ENCODE peak calls at places on chromosomes 6 and 20, in ten cellular contexts. N is stimulated activated CD4-positive, alpha-beta T cell treated with anti-CD3 and anti-CD28 coated beads, Interleukin-4, amount 100 ng/mL, for 48 hours; F is NCI-H2171 treated with DMSO at 0.1 percent for 48 hours; E is RPMI8226; G is NCI-H1105 treated with DMSO at 0.1 percent for 48 hours; M is GM13976; V is right cardiac atrium; P is naive thymus-derived CD8-positive, alpha-beta T cell; I is ovary; D is left colon. W is an unnamed sample.

GRCh38 chr20:50366270-50367103 is 143.7 kb upstream of the PTPN1 start:
- DNase-seq in N (no peak), F (peak; percentile 96), E (peak; percentile 93), G (peak; percentile 98), M (no peak), V (peak; percentile 65), P (no peak), I (peak; percentile 58), D (peak; percentile 93), W (no peak)

GRCh38 chr6:16346831-16347230 is 108.4 kb downstream of the GMPR start:
- DNase-seq in N (no peak), F (no peak), E (no peak), G (no peak), M (no peak), V (no peak), P (no peak), I (no peak), D (no peak), W (no peak)

GRCh38 chr20:34324541-34324940 is 21.4 kb upstream of the AHCY start:
- DNase-seq in N (no peak), F (no peak), E (no peak), G (no peak), M (no peak), V (no peak), P (no peak), I (no peak), D (no peak), W (no peak)

GRCh38 chr6:98794306-98794852 is 40.0 kb upstream of the POU3F2 start:
- DNase-seq in N (no peak), F (no peak), E (no peak), G (no peak), M (no peak), V (no peak), P (no peak), I (no peak), D (no peak), W (no peak)

GRCh38 chr20:53448426-53448825 is 145.2 kb downstream of the ZNF217 start:
- DNase-seq in N (no peak), F (no peak), E (no peak), G (no peak), M (no peak), V (no peak), P (no peak), I (no peak), D (no peak), W (no peak)

GRCh38 chr6:1757133-1757532 is 147.4 kb downstream of the FOXC1 start:
- DNase-seq in N (no peak), F (peak; percentile 31), E (no peak), G (peak; percentile 97), M (no peak), V (no peak), P (no peak), I (no peak), D (no peak), W (no peak)

GRCh38 chr6:27986928-27987725 is 30.1 kb downstream of the OR2B6 start:
- DNase-seq in N (no peak), F (no peak), E (no peak), G (no peak), M (no peak), V (no peak), P (no peak), I (no peak), D (no peak), W (no peak)

GRCh38 chr6:161366301-161366953 is 92.6 kb upstream of the AGPAT4 start:
- DNase-seq in N (no peak), F (no peak), E (peak; percentile 41), G (no peak), M (no peak), V (no peak), P (no peak), I (no peak), D (no peak), W (no peak)

GRCh38 chr6:87899499-87900147 is 148.0 kb upstream of the SPACA1 start:
- DNase-seq in N (no peak), F (no peak), E (no peak), G (no peak), M (no peak), V (no peak), P (no peak), I (no peak), D (no peak), W (no peak)

GRCh38 chr20:49914310-49915117 is 815 bp downstream of the SPATA2 start:
- DNase-seq in N (no peak), F (no peak), E (peak; percentile 45), G (no peak), M (peak; percentile 36), V (no peak), P (no peak), I (no peak), D (peak; percentile 21), W (no peak)

GRCh38 chr20:33518071-33518470 is 28.2 kb downstream of the CBFA2T2 start:
- DNase-seq in N (no peak), F (no peak), E (no peak), G (no peak), M (no peak), V (no peak), P (no peak), I (no peak), D (no peak), W (no peak)

GRCh38 chr6:109743739-109744138 is 52.6 kb downstream of the FIG4 start:
- DNase-seq in N (no peak), F (no peak), E (no peak), G (no peak), M (no peak), V (no peak), P (no peak), I (no peak), D (no peak), W (no peak)

GRCh38 chr6:156021746-156022396 is 566.2 kb upstream of the NOX3 start:
- DNase-seq in N (no peak), F (no peak), E (no peak), G (no peak), M (no peak), V (no peak), P (no peak), I (no peak), D (no peak), W (no peak)

GRCh38 chr20:21326700-21327099 is 23.6 kb downstream of the XRN2 start:
- DNase-seq in N (no peak), F (no peak), E (no peak), G (no peak), M (no peak), V (no peak), P (no peak), I (no peak), D (no peak), W (no peak)

GRCh38 chr6:144710207-144710606 is 425.1 kb downstream of the UTRN start:
- DNase-seq in N (no peak), F (no peak), E (no peak), G (no peak), M (no peak), V (no peak), P (no peak), I (no peak), D (no peak), W (no peak)

GRCh38 chr20:19367591-19367990 is 155.1 kb downstream of the SLC24A3 start:
- DNase-seq in N (no peak), F (no peak), E (no peak), G (no peak), M (no peak), V (no peak), P (no peak), I (no peak), D (no peak), W (no peak)

GRCh38 chr6:21431526-21431925 is 162.0 kb upstream of the SOX4 start:
- DNase-seq in N (no peak), F (no peak), E (no peak), G (no peak), M (no peak), V (no peak), P (no peak), I (no peak), D (no peak), W (no peak)

GRCh38 chr6:74408844-74409243 is 712.8 kb downstream of the CD109 start:
- DNase-seq in N (no peak), F (no peak), E (no peak), G (no peak), M (no peak), V (no peak), P (no peak), I (no peak), D (no peak), W (no peak)

GRCh38 chr6:26273673-26274595 is 91.1 kb upstream of the BTN3A2 start:
- DNase-seq in N (no peak), F (no peak), E (peak; percentile 63), G (peak; percentile 40), M (no peak), V (no peak), P (no peak), I (no peak), D (no peak), W (no peak)

GRCh38 chr6:159645659-159646058 is 47.4 kb downstream of the SOD2 start:
- DNase-seq in N (no peak), F (no peak), E (no peak), G (no peak), M (no peak), V (no peak), P (no peak), I (no peak), D (no peak), W (no peak)

GRCh38 chr6:146578054-146578453 is 20.7 kb upstream of the ADGB start:
- DNase-seq in N (no peak), F (no peak), E (no peak), G (no peak), M (no peak), V (no peak), P (no peak), I (no peak), D (no peak), W (no peak)

GRCh38 chr20:50141811-50142561 is 11.5 kb downstream of the PEDS1 start:
- DNase-seq in N (no peak), F (no peak), E (no peak), G (no peak), M (no peak), V (peak; percentile 51), P (no peak), I (no peak), D (no peak), W (no peak)

GRCh38 chr20:9059931-9060330 is 9.0 kb upstream of the PLCB4 start:
- DNase-seq in N (no peak), F (no peak), E (no peak), G (no peak), M (no peak), V (no peak), P (no peak), I (no peak), D (no peak), W (no peak)

GRCh38 chr6:152313542-152314482 is 323.4 kb downstream of the SYNE1 start:
- DNase-seq in N (no peak), F (no peak), E (no peak), G (no peak), M (no peak), V (no peak), P (no peak), I (no peak), D (no peak), W (no peak)

GRCh38 chr20:33810885-33811762 is at the start of gene CHMP4B:
- DNase-seq in N (peak; percentile 98), F (peak; percentile 99), E (peak; percentile 98), G (peak; percentile 99), M (peak; percentile 98), V (peak; percentile 99), P (peak; percentile 97), I (peak; percentile 99), D (peak; percentile 99), W (peak; percentile 96)